ENCODE peak calls at places on chromosomes 2 and 18, in seven cellular contexts. K is HepG2, A is K562, D is NT2/D1, M is HCT116, O is SK-N-SH, E is GM12878. Q is an unnamed sample.
A peak's percentile ranks its signal among the peaks of the same experiment; 100 is the strongest.

GRCh38 chr2:224405841-224406370 is 4.0 kb upstream of the FAM124B start:
- DNase-seq in K (no peak), A (no peak), D (no peak), M (no peak), O (no peak), E (no peak), Q (no peak)

GRCh38 chr2:222842517-222843174 is 18.2 kb upstream of the ACSL3 start:
- DNase-seq in K (peak; percentile 95), A (no peak), D (no peak), M (no peak), O (no peak), E (no peak), Q (no peak)

GRCh38 chr2:111222204-111222866 is 101.6 kb downstream of the BCL2L11 start:
- DNase-seq in K (no peak), A (no peak), D (no peak), M (no peak), O (no peak), E (no peak), Q (no peak)

GRCh38 chr2:9002637-9003365 is 683 bp downstream of the MBOAT2 start:
- DNase-seq in K (no peak), A (no peak), D (peak; percentile 44), M (no peak), O (peak; percentile 82), E (no peak), Q (no peak)

GRCh38 chr2:176814740-176815367 is 397.7 kb upstream of the HNRNPA3 start:
- DNase-seq in K (peak; percentile 10), A (peak; percentile 48), D (no peak), M (peak; percentile 12), O (peak; percentile 31), E (peak; percentile 8), Q (no peak)

GRCh38 chr2:147713349-147713748 is 131.5 kb upstream of the ACVR2A start:
- DNase-seq in K (no peak), A (no peak), D (no peak), M (no peak), O (no peak), E (no peak), Q (no peak)

GRCh38 chr2:203446071-203446481 is 89.0 kb downstream of the RAPH1 start:
- DNase-seq in K (no peak), A (no peak), D (no peak), M (no peak), O (no peak), E (no peak), Q (no peak)

GRCh38 chr2:31069926-31070325 is 68.3 kb downstream of the GALNT14 start:
- DNase-seq in K (no peak), A (no peak), D (no peak), M (no peak), O (no peak), E (no peak), Q (no peak)

GRCh38 chr2:204321910-204322765 is 223.1 kb upstream of the PARD3B start:
- DNase-seq in K (no peak), A (no peak), D (no peak), M (no peak), O (no peak), E (no peak), Q (no peak)

GRCh38 chr18:28725876-28726275 is 548.9 kb upstream of the CDH2 start:
- DNase-seq in K (no peak), A (no peak), D (no peak), M (no peak), O (peak; percentile 16), E (no peak), Q (no peak)

GRCh38 chr2:215609089-215610032 is 173.5 kb upstream of the FN1 start:
- DNase-seq in K (no peak), A (no peak), D (no peak), M (no peak), O (no peak), E (no peak), Q (no peak)

GRCh38 chr2:205682239-205683021 is at the start of gene NRP2:
- DNase-seq in K (peak; percentile 23), A (no peak), D (peak; percentile 87), M (peak; percentile 21), O (peak; percentile 86), E (no peak), Q (peak; percentile 70)

GRCh38 chr2:176589956-176590509 is 320.8 kb downstream of the MTX2 start:
- DNase-seq in K (no peak), A (no peak), D (no peak), M (no peak), O (no peak), E (no peak), Q (no peak)

GRCh38 chr18:55249572-55249971 is 290.3 kb upstream of the CCDC68 start:
- DNase-seq in K (no peak), A (no peak), D (no peak), M (no peak), O (no peak), E (peak; percentile 60), Q (no peak)

GRCh38 chr2:209411718-209412117 is 12.1 kb upstream of the MAP2 start:
- DNase-seq in K (no peak), A (no peak), D (no peak), M (no peak), O (no peak), E (no peak), Q (no peak)

GRCh38 chr2:231395188-231396057 is at the start of gene B3GNT7:
- DNase-seq in K (no peak), A (no peak), D (no peak), M (no peak), O (peak; percentile 80), E (no peak), Q (peak; percentile 82)

GRCh38 chr2:162368494-162368893 is 24.6 kb downstream of the GCA start:
- DNase-seq in K (no peak), A (no peak), D (no peak), M (no peak), O (no peak), E (no peak), Q (no peak)

GRCh38 chr2:162369577-162369976 is 25.6 kb downstream of the GCA start:
- DNase-seq in K (no peak), A (no peak), D (no peak), M (no peak), O (no peak), E (no peak), Q (no peak)

GRCh38 chr2:162365392-162365791 is 21.5 kb downstream of the GCA start:
- DNase-seq in K (no peak), A (no peak), D (no peak), M (no peak), O (no peak), E (no peak), Q (no peak)
- TF ChIP-seq YY1 in K (no peak), A (no peak), D (no peak), M (no peak), O (no peak), E (no peak), Q (no peak)

GRCh38 chr2:134445981-134446380 is 192.1 kb downstream of the MGAT5 start:
- DNase-seq in K (no peak), A (no peak), D (no peak), M (no peak), O (no peak), E (no peak), Q (no peak)

GRCh38 chr2:134448650-134449049 is 194.8 kb downstream of the MGAT5 start:
- DNase-seq in K (no peak), A (no peak), D (no peak), M (no peak), O (no peak), E (no peak), Q (no peak)

GRCh38 chr2:134447669-134448068 is 193.8 kb downstream of the MGAT5 start:
- DNase-seq in K (no peak), A (no peak), D (no peak), M (no peak), O (no peak), E (no peak), Q (no peak)

GRCh38 chr2:134445116-134445515 is 191.2 kb downstream of the MGAT5 start:
- DNase-seq in K (no peak), A (no peak), D (no peak), M (no peak), O (no peak), E (no peak), Q (no peak)

DNA sequence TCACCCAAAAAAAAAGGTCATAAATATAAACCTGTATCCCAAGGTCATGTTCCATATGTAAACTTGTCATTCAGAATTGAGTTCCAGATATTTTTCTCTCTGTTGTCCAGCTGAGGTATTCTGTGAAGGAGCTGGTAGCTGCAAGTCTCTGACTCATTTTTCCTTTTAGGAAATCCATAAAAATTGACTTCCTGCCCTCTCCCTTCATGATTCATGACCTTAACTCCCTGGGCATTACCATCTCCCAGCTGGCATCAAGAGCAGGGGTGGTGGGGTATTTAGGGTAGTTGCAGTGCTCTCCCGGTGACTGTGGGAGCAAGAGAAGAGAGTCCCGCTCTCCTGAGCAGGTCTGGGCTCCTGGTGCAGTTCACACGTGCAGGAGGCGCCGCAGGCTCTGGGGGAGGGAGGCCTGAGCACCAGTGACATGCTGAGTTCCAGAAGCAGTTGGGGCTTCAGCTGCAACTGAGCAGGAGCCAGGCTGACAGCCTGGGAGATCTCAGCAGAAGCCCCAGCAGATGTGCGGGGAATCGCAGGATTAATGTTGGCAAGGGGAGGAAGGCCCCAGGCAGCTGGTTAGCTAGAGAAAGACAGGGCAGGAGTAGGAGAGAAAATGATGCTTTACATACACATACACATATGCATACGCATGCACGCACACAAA is 192.7 kb downstream of the MGAT5 start:
- DNase-seq in K (no peak), A (no peak), D (no peak), M (no peak), O (no peak), E (no peak), Q (no peak)
- TF ChIP-seq YY1 in K (no peak), A (no peak), D (no peak), M (no peak), O (no peak), E (no peak), Q (no peak)

GRCh38 chr2:219512524-219513216 is 1.6 kb upstream of the ASIC4 start:
- DNase-seq in K (no peak), A (no peak), D (no peak), M (no peak), O (peak; percentile 61), E (no peak), Q (no peak)
- TF ChIP-seq YY1 in K (peak; percentile 15), A (no peak), D (no peak), M (no peak), O (no peak), E (no peak), Q (no peak)

GRCh38 chr18:64982414-64983096 is 768.3 kb upstream of the CDH7 start:
- DNase-seq in K (no peak), A (no peak), D (no peak), M (no peak), O (peak; percentile 27), E (no peak), Q (no peak)

GRCh38 chr18:64983497-64984238 is 767.1 kb upstream of the CDH7 start:
- DNase-seq in K (no peak), A (no peak), D (no peak), M (no peak), O (no peak), E (no peak), Q (no peak)

GRCh38 chr18:64987096-64987495 is 763.7 kb upstream of the CDH7 start:
- DNase-seq in K (no peak), A (no peak), D (no peak), M (no peak), O (no peak), E (no peak), Q (no peak)

DNA sequence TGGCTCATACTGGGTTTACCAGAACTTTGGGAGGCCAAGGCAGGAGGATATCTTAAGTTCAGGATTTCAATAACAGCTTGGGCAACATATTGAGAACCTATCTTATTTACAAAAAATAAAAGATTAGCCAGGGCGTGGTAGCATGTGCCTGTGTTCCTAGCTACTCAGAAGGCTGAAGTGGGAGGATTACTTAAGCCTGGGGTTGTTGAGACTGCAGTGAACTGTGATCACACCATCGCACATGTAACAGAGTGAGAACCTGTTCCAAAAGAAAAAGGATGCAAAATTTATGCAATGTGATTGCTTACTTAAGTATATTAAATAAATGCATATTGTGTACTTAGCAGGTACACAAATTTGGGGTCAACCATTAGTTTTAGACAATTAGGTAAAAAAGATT is 768.9 kb upstream of the CDH7 start:
- DNase-seq in K (no peak), A (no peak), D (no peak), M (no peak), O (no peak), E (no peak), Q (no peak)
- TF ChIP-seq YY1 in K (no peak), A (no peak), D (no peak), M (no peak), O (no peak), E (no peak), Q (no peak)